ENCODE peak calls at places on chromosomes 13 and 19, in four cellular contexts. F is osteoblast, A is tibial nerve, V is thoracic aorta. R is an unnamed sample.

GRCh38 chr13:114310961-114311360 is 3.3 kb upstream of the CHAMP1 start:
- DNase-seq in F (no peak), A (no peak), V (no peak), R (no peak)

GRCh38 chr13:109985871-109986270 is 199.5 kb upstream of the IRS2 start:
- DNase-seq in F (no peak), A (no peak), V (no peak), R (no peak)

GRCh38 chr19:50838239-50838638 is 4.9 kb upstream of the KLK15 start:
- DNase-seq in F (peak; percentile 90), A (no peak), V (no peak), R (peak; percentile 84)

GRCh38 chr19:31013391-31013975 is 335.8 kb downstream of the TSHZ3 start:
- DNase-seq in F (no peak), A (no peak), V (no peak), R (no peak)

GRCh38 chr13:88051746-88052482 is 380.7 kb downstream of the SLITRK5 start:
- DNase-seq in F (no peak), A (no peak), V (no peak), R (no peak)

GRCh38 chr13:72808917-72809500 is 27.1 kb downstream of the PIBF1 start:
- DNase-seq in F (peak; percentile 8), A (no peak), V (no peak), R (no peak)

GRCh38 chr19:35142531-35143230 is 374 bp upstream of the FXYD7 start:
- DNase-seq in F (peak; percentile 95), A (no peak), V (no peak), R (peak; percentile 94)

GRCh38 chr13:41931337-41931736 is 29.6 kb downstream of the VWA8 start:
- DNase-seq in F (peak; percentile 52), A (no peak), V (no peak), R (no peak)

GRCh38 chr13:41054212-41054877 is 7.0 kb upstream of the WBP4 start:
- DNase-seq in F (peak; percentile 50), A (no peak), V (no peak), R (no peak)

GRCh38 chr19:5947435-5947834 is 30.5 kb downstream of the RANBP3 start:
- DNase-seq in F (peak; percentile 92), A (peak; percentile 44), V (no peak), R (no peak)

GRCh38 chr13:46211116-46211515 is 612 bp upstream of the LRRC63 start:
- DNase-seq in F (no peak), A (no peak), V (no peak), R (peak; percentile 15)

GRCh38 chr13:113862766-113863510 is 938 bp downstream of the GAS6 start:
- DNase-seq in F (peak; percentile 93), A (no peak), V (no peak), R (peak; percentile 89)

GRCh38 chr19:23789246-23789645 is 30.6 kb upstream of the ZNF681 start:
- DNase-seq in F (no peak), A (no peak), V (no peak), R (no peak)

GRCh38 chr13:112693831-112694497 is 4.1 kb downstream of the ATP11A start:
- DNase-seq in F (peak; percentile 98), A (no peak), V (no peak), R (no peak)

GRCh38 chr19:33496016-33496415 is 25.6 kb downstream of the PEPD start:
- DNase-seq in F (peak; percentile 72), A (no peak), V (no peak), R (no peak)

GRCh38 chr13:43331676-43332075 is 308.3 kb downstream of the DNAJC15 start:
- DNase-seq in F (no peak), A (no peak), V (no peak), R (no peak)

GRCh38 chr13:76889254-76889653 is 3.0 kb upstream of the KCTD12 start:
- DNase-seq in F (no peak), A (no peak), V (no peak), R (no peak)

GRCh38 chr13:44735806-44736205 is 159.7 kb upstream of the TSC22D1 start:
- DNase-seq in F (no peak), A (no peak), V (no peak), R (no peak)

GRCh38 chr13:109783447-109783814 is 3.0 kb downstream of the IRS2 start:
- DNase-seq in F (peak; percentile 85), A (no peak), V (no peak), R (peak; percentile 73)

GRCh38 chr19:5539431-5539833 is 28.3 kb downstream of the TINCR start:
- DNase-seq in F (peak; percentile 80), A (no peak), V (no peak), R (peak; percentile 91)

GRCh38 chr19:46913852-46914430 is 53.1 kb downstream of the ARHGAP35 start:
- DNase-seq in F (peak; percentile 82), A (no peak), V (no peak), R (no peak)

GRCh38 chr13:91308299-91308698 is 39.2 kb upstream of the MIR17HG start:
- DNase-seq in F (no peak), A (no peak), V (no peak), R (peak; percentile 3)

GRCh38 chr19:801861-802496 is 4.7 kb downstream of the PTBP1 start:
- DNase-seq in F (peak; percentile 99), A (no peak), V (no peak), R (peak; percentile 73)

GRCh38 chr13:114315074-114315785 is 927 bp downstream of the CHAMP1 start:
- DNase-seq in F (no peak), A (no peak), V (no peak), R (no peak)

GRCh38 chr19:15666883-15667282 is 6.0 kb upstream of the CYP4F12 start:
- DNase-seq in F (no peak), A (no peak), V (no peak), R (no peak)

GRCh38 chr13:101465877-101466276 is 13.4 kb downstream of the ITGBL1 start:
- DNase-seq in F (no peak), A (no peak), V (no peak), R (no peak)

GRCh38 chr19:46350758-46351159 is 3.9 kb downstream of the PPP5C start:
- DNase-seq in F (peak; percentile 43), A (no peak), V (no peak), R (no peak)

GRCh38 chr13:31115616-31116015 is 46.1 kb downstream of the HSPH1 start:
- DNase-seq in F (no peak), A (no peak), V (no peak), R (no peak)

DNA sequence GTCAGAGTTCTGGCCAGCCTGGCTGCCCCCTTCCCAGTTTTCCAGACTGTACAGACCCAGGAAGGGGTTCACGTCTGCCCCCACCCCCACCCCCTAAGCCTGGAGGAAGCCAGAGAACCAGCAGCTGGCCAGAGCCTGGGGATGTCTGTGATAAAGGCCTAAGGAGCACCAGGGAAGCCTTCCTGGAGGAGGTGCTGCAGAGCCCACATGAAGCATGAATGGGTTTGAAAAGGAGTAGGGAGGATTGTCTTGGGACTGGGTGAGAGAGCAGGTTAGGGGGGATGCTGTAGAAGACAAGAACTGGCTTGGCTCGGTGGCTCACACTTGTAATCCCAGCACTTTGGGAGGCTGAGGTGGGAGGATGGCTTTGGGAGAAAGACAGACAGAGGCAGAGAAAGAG is 5.8 kb downstream of the SHKBP1 start:
- DNase-seq in F (no peak), A (no peak), V (no peak), R (peak; percentile 4)
- H3K36me3 ChIP-seq in F (peaks cover 42% of the 10 kb centered on the region), A (no peaks in the 10 kb centered on the region), V (peaks cover 44% of the 10 kb centered on the region), R (peaks cover 7% of the 10 kb centered on the region)

GRCh38 chr13:60080871-60081270 is 82.9 kb downstream of the DIAPH3 start:
- DNase-seq in F (no peak), A (no peak), V (no peak), R (no peak)
- H3K4me3 ChIP-seq in F (no peak overlapping the region), A (no peak overlapping the region), V (no peak overlapping the region), R (no peak overlapping the region)

GRCh38 chr13:36921902-36922301 is 1.9 kb upstream of the SMAD9 start:
- DNase-seq in F (no peak), A (no peak), V (no peak), R (no peak)
- H3K27me3 ChIP-seq in F (no peaks in the 10 kb centered on the region), A (no peaks in the 10 kb centered on the region), V (no peaks in the 10 kb centered on the region), R (peaks cover 16% of the 10 kb centered on the region)

GRCh38 chr19:11171144-11171543 is 15.6 kb upstream of the SPC24 start:
- DNase-seq in F (no peak), A (no peak), V (no peak), R (no peak)

GRCh38 chr19:11172576-11172975 is 17.0 kb upstream of the SPC24 start:
- DNase-seq in F (no peak), A (no peak), V (no peak), R (no peak)

GRCh38 chr19:11174336-11174735 is 18.8 kb upstream of the SPC24 start:
- DNase-seq in F (no peak), A (no peak), V (no peak), R (peak; percentile 35)

GRCh38 chr19:11175920-11176319 is 20.3 kb upstream of the SPC24 start:
- DNase-seq in F (peak; percentile 57), A (no peak), V (no peak), R (no peak)

DNA sequence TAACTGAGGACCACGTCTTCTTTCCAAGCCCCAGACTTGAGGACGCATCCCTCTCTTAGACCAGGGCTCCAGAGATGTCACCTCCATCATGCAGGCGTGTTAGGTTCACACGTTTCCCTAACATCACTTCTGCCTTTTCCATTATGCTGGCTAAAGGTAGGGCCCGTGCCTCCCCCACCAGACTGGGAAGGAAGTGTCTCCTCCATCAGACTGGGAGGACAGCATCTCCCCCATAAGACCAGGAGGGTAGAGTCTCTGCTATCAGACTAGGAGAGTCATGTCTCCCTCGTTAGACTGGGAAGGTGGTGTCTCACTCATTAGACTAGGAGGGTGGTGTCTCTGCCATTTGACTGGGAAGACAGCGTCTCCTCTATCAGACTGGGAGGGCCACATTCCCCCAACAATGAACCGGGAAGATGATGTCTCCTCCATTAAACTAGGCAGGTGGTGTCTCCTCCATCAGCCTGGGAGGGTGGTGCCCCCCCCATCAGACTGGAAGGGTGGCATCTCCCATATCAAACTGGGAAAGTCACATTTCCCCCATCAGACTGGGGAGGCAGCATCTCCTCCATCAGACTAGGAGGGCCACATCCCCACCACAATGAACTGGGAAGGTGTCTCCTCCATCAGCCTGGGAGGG is 18.1 kb upstream of the SPC24 start:
- DNase-seq in F (no peak), A (no peak), V (no peak), R (no peak)
- H3K36me3 ChIP-seq in F (peaks cover 71% of the 10 kb centered on the region), A (no peaks in the 10 kb centered on the region), V (peaks cover 81% of the 10 kb centered on the region), R (peaks cover 14% of the 10 kb centered on the region)

GRCh38 chr19:18612051-18612771 is 459 bp upstream of the TMEM59L start:
- DNase-seq in F (peak; percentile 89), A (no peak), V (no peak), R (peak; percentile 75)

GRCh38 chr19:18611327-18612050 is 1.2 kb upstream of the TMEM59L start:
- DNase-seq in F (peak; percentile 71), A (no peak), V (no peak), R (peak; percentile 97)

GRCh38 chr19:18609717-18610051 is 3.0 kb upstream of the TMEM59L start:
- DNase-seq in F (peak; percentile 80), A (no peak), V (no peak), R (no peak)

GRCh38 chr19:18610245-18610555 is 2.5 kb upstream of the TMEM59L start:
- DNase-seq in F (peak; percentile 90), A (no peak), V (no peak), R (peak; percentile 75)

DNA sequence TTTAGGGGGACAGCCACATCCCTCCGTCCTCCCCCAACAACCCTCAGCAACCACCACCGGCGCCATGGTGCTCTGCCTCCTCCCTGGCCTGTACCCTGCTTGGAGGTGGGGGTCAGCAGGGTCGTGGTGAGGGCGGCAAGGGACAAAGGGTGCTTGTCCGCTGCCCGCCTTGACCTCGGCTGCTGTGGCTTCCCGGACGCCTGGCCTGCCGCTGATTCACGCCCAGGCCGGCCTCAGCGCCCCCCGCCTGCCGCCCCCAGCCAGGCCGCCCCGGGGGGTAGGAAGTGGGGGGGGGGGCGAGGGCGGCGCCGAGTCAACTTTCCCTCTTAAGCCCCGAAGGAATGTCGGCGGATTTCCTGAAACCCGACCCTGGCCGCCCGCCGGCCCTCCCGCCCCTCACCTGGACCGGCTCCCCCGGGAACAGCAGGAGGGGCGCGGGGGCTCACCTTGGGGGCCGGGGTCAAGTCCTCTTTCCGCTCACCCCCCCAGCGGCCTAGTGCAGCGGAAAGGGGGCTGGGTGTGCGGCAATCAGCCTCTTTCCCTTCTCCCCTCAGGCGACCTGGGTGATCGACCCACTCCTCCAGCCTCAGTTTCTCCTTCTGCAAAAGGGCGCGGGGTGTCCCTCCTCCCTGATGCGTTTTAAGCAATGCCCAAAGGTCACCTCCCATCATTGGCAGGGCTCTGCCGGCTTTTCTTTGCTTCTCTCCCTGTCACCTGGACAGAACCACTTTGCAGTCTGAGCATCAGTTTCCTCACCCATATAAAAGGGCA is 1.9 kb upstream of the TMEM59L start:
- DNase-seq in F (peak; percentile 83), A (no peak), V (no peak), R (peak; percentile 91)
- H3K4me3 ChIP-seq in F (no peak overlapping the region), A (no peak overlapping the region), V (no peak overlapping the region), R (peak overlapping the region; percentile 23)

R was measured in H7.